ENCODE peak calls at places on chromosomes 4 and X, in four cellular contexts. H, P, B and I are unnamed samples.

GRCh38 chr4:742742-743311 is 37.2 kb downstream of the PCGF3 start:
- DNase-seq in H (peak), P (no peak), B (peak), I (no peak)

GRCh38 chr4:38177035-38177791 is 217.0 kb downstream of the PTTG2 start:
- DNase-seq in H (no peak), P (no peak), B (no peak), I (no peak)

GRCh38 chr4:38688676-38689355 is 24.8 kb downstream of the KLF3 start:
- DNase-seq in H (no peak), P (no peak), B (no peak), I (no peak)

GRCh38 chr4:102638621-102639020 is 122.1 kb downstream of the MANBA start:
- DNase-seq in H (no peak), P (no peak), B (no peak), I (no peak)

GRCh38 chr4:41639291-41639690 is 101.3 kb downstream of the LIMCH1 start:
- DNase-seq in H (no peak), P (no peak), B (no peak), I (no peak)

GRCh38 chr4:45036677-45037076 is 310.3 kb upstream of the GNPDA2 start:
- DNase-seq in H (peak), P (no peak), B (no peak), I (no peak)

GRCh38 chrX:23919706-23920320 is 12.0 kb downstream of the CXorf58 start:
- DNase-seq in H (no peak), P (no peak), B (no peak), I (no peak)

GRCh38 chrX:119340606-119341205 is 58.4 kb upstream of the SLC25A43 start:
- DNase-seq in H (no peak), P (no peak), B (no peak), I (no peak)

GRCh38 chr4:174314770-174315169 is 31.1 kb downstream of the CEP44 start:
- DNase-seq in H (peak), P (peak), B (no peak), I (no peak)

GRCh38 chrX:10173331-10173900 is 16.6 kb downstream of the CLCN4 start:
- DNase-seq in H (no peak), P (peak), B (no peak), I (peak)